ENCODE peak calls at places on chromosomes 1 and 21, in eight cellular contexts. R, I, G, J, W, B, S and C are unnamed samples. For H3K4me1, the result is how much of the 10 kb centered on the place peaks cover.

GRCh38 chr1:84260852-84261518 is 40.5 kb upstream of the SAMD13 start:
- DNase-seq in B (no peak), J (no peak), G (no peak), I (no peak), S (no peak), W (no peak), R (no peak), C (no peak)

GRCh38 chr1:185249563-185249962 is 67.5 kb downstream of the IVNS1ABP start:
- DNase-seq in R (no peak), G (no peak), J (no peak), S (no peak), B (no peak), W (no peak), I (no peak), C (no peak)

GRCh38 chr1:218507355-218508002 is 162.3 kb downstream of the TGFB2 start:
- DNase-seq in G (no peak), B (no peak), W (no peak), S (no peak), R (no peak), J (no peak), I (no peak), C (no peak)

GRCh38 chr1:207873055-207873890 is 37.7 kb downstream of the CD34 start:
- DNase-seq in J (peak), B (no peak), R (no peak), S (peak), I (no peak), G (no peak), W (peak), C (peak)

GRCh38 chr1:246064891-246065290 is 442.2 kb downstream of the SMYD3 start:
- DNase-seq in J (no peak), G (no peak), R (no peak), I (no peak), W (no peak), S (no peak), B (no peak), C (no peak)

GRCh38 chr1:48048064-48048463 is 50.9 kb upstream of the TRABD2B start:
- DNase-seq in W (no peak), G (no peak), I (no peak), R (no peak), J (peak), S (no peak), B (no peak), C (no peak)

GRCh38 chr1:156838972-156839371 is 19.9 kb downstream of the INSRR start:
- DNase-seq in G (peak), S (no peak), W (peak), R (no peak), I (peak), B (no peak), J (no peak), C (no peak)

GRCh38 chr1:240232548-240232947 is 140.9 kb downstream of the FMN2 start:
- DNase-seq in S (no peak), B (no peak), W (no peak), R (no peak), J (no peak), I (no peak), G (no peak), C (no peak)

GRCh38 chr1:52955129-52955970 is 28.3 kb downstream of the SCP2 start:
- DNase-seq in W (no peak), I (no peak), J (no peak), R (no peak), G (no peak), B (no peak), S (no peak), C (no peak)

GRCh38 chr1:151368000-151368744 is 4.3 kb downstream of the SELENBP1 start:
- DNase-seq in W (no peak), B (no peak), J (peak), R (no peak), G (peak), S (peak), I (no peak), C (no peak)

GRCh38 chr1:18630511-18631495 is at the start of gene PAX7:
- DNase-seq in J (no peak), W (peak), R (no peak), I (no peak), B (no peak), G (peak), S (no peak), C (no peak)

GRCh38 chr1:109768335-109768650 is 4.6 kb upstream of the EPS8L3 start:
- DNase-seq in R (no peak), B (peak), G (peak), I (no peak), S (no peak), W (no peak), J (no peak), C (no peak)

GRCh38 chr1:241356187-241356518 is 852 bp downstream of the RGS7 start:
- DNase-seq in R (no peak), W (peak), J (no peak), B (no peak), I (no peak), S (no peak), G (peak), C (no peak)

GRCh38 chr1:215888159-215888558 is 321.1 kb downstream of the KCTD3 start:
- DNase-seq in B (no peak), J (no peak), W (no peak), G (no peak), R (no peak), S (no peak), I (no peak), C (no peak)

GRCh38 chr1:179164494-179164893 is 65.0 kb downstream of the ABL2 start:
- DNase-seq in I (no peak), B (no peak), G (no peak), S (no peak), R (no peak), W (no peak), J (no peak), C (no peak)

GRCh38 chr1:227372662-227373061 is 54.4 kb upstream of the CDC42BPA start:
- DNase-seq in B (no peak), W (no peak), G (no peak), S (no peak), I (no peak), R (no peak), J (no peak), C (no peak)

GRCh38 chr1:8330271-8331125 is 12.6 kb downstream of the SLC45A1 start:
- DNase-seq in B (no peak), J (no peak), R (no peak), W (no peak), I (no peak), S (no peak), G (no peak), C (no peak)

GRCh38 chr1:220803401-220804201 is 16.9 kb downstream of the MTARC1 start:
- DNase-seq in W (peak), S (no peak), B (no peak), I (no peak), G (no peak), R (no peak), J (no peak), C (no peak)

GRCh38 chr1:62509028-62509427 is 72.2 kb downstream of the USP1 start:
- DNase-seq in B (peak), W (no peak), J (no peak), G (no peak), S (no peak), R (no peak), I (no peak), C (no peak)

GRCh38 chr1:230906226-230906625 is 37.9 kb upstream of the C1orf198 start:
- DNase-seq in S (no peak), J (no peak), B (no peak), R (no peak), W (no peak), I (no peak), G (no peak), C (no peak)

GRCh38 chr1:145961425-145962156 is 2.8 kb downstream of the ANKRD34A start:
- DNase-seq in I (peak), B (peak), R (no peak), S (peak), W (peak), J (peak), G (peak), C (no peak)

GRCh38 chr1:203121186-203122015 is 6.1 kb upstream of the ADORA1 start:
- DNase-seq in I (no peak), J (no peak), G (no peak), B (no peak), W (peak), S (no peak), R (no peak), C (no peak)

GRCh38 chr1:224338150-224338838 is 8.3 kb upstream of the NVL start:
- DNase-seq in I (no peak), S (no peak), J (no peak), G (no peak), B (no peak), R (no peak), W (no peak), C (no peak)

GRCh38 chr1:47575855-47576757 is 138.3 kb downstream of the FOXD2 start:
- DNase-seq in W (peak), G (peak), I (no peak), R (no peak), J (no peak), S (no peak), B (no peak), C (no peak)

GRCh38 chr21:33286600-33287456 is 20.7 kb downstream of the IL10RB start:
- DNase-seq in W (no peak), R (no peak), J (no peak), I (no peak), S (no peak), G (no peak), B (peak), C (no peak)

GRCh38 chr1:218701131-218701530 is 356.0 kb downstream of the TGFB2 start:
- DNase-seq in G (no peak), B (no peak), R (no peak), J (no peak), W (no peak), I (no peak), S (no peak), C (no peak)

GRCh38 chr1:151401860-151402259 is 2.5 kb downstream of the PSMB4 start:
- DNase-seq in R (no peak), J (no peak), W (no peak), I (no peak), G (no peak), S (no peak), B (no peak), C (no peak)

GRCh38 chr1:203742446-203742845 is 22.5 kb upstream of the LAX1 start:
- DNase-seq in R (no peak), S (no peak), J (no peak), W (no peak), I (no peak), G (no peak), B (no peak), C (no peak)

GRCh38 chr21:34864370-34865209 is 184.5 kb downstream of the RUNX1 start:
- DNase-seq in S (no peak), J (no peak), B (no peak), I (no peak), R (no peak), G (no peak), W (no peak), C (no peak)

GRCh38 chr1:25051504-25051903 is 121.4 kb upstream of the RUNX3 start:
- DNase-seq in S (no peak), R (no peak), I (no peak), B (no peak), J (no peak), W (no peak), G (no peak), C (no peak)

GRCh38 chr1:115680730-115681111 is 39.0 kb downstream of the VANGL1 start:
- DNase-seq in B (no peak), J (no peak), I (no peak), S (no peak), W (no peak), G (no peak), R (no peak), C (no peak)

GRCh38 chr1:182197555-182197954 is 136.0 kb upstream of the ZNF648 start:
- DNase-seq in B (peak), G (no peak), J (peak), W (no peak), S (no peak), R (no peak), I (no peak), C (no peak)

GRCh38 chr1:208090776-208091291 is 153.3 kb downstream of the PLXNA2 start:
- DNase-seq in G (no peak), S (no peak), J (no peak), B (no peak), I (no peak), R (no peak), W (no peak), C (no peak)

GRCh38 chr21:24420694-24421093 is 1186.6 kb downstream of the MRPL39 start:
- DNase-seq in S (no peak), R (no peak), J (no peak), G (no peak), B (no peak), I (no peak), W (no peak), C (no peak)

GRCh38 chr21:45011911-45012660 is 62.3 kb upstream of the ADARB1 start:
- DNase-seq in J (peak), R (no peak), B (peak), W (peak), S (peak), G (peak), I (no peak), C (no peak)

GRCh38 chr1:70354332-70355110 is at the start of gene ANKRD13C:
- DNase-seq in I (peak), S (peak), J (peak), R (peak), G (peak), B (peak), W (peak), C (no peak)
- H3K4me1 ChIP-seq in I (under half), S (under half), J (under half), R (under half), G (half or more), B (under half), W (under half), C (half or more)

GRCh38 chr21:15730484-15731242 is 881 bp downstream of the USP25 start:
- DNase-seq in G (no peak), J (no peak), R (no peak), W (no peak), S (no peak), I (no peak), B (no peak), C (no peak)

GRCh38 chr21:15732290-15732995 is 2.7 kb downstream of the USP25 start:
- DNase-seq in S (no peak), G (no peak), W (no peak), J (no peak), B (no peak), I (peak), R (no peak), C (no peak)

GRCh38 chr21:15729674-15730483 is at the start of gene USP25:
- DNase-seq in J (peak), W (peak), R (no peak), G (peak), S (peak), I (peak), B (peak), C (no peak)

GRCh38 chr21:15732996-15733329 is 3.2 kb downstream of the USP25 start:
- DNase-seq in R (no peak), B (no peak), J (no peak), S (no peak), I (no peak), G (no peak), W (no peak), C (no peak)

DNA sequence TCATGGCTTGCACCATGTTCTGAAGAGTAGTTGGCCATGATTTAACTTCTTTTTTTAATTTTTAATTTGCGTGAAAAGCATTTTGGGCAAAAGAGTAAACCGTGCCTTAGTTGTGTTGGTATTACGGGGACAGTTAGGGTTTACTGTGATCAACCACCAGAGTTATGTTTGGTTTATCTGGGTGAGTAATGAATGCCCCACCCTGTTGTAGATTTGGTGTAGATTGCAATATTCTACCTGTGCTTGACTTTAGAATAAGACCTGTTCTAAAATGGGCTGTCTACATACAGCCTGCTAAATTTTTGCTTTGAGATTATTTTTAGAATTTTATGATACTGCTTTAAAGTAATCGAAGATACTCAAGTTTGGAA is 1.4 kb downstream of the USP25 start:
- DNase-seq in B (no peak), R (no peak), S (no peak), I (peak), J (no peak), G (no peak), W (no peak), C (no peak)
- H3K4me1 ChIP-seq in B (under half), R (under half), S (half or more), I (under half), J (under half), G (half or more), W (under half), C (under half)

GRCh38 chr1:113677250-113678158 is 81.8 kb downstream of the PHTF1 start:
- DNase-seq in I (peak), S (no peak), J (peak), G (no peak), W (no peak), R (no peak), B (no peak), C (no peak)
- H3K4me1 ChIP-seq in I (under half), S (under half), J (under half), G (under half), W (under half), R (under half), B (under half), C (under half)

DNA sequence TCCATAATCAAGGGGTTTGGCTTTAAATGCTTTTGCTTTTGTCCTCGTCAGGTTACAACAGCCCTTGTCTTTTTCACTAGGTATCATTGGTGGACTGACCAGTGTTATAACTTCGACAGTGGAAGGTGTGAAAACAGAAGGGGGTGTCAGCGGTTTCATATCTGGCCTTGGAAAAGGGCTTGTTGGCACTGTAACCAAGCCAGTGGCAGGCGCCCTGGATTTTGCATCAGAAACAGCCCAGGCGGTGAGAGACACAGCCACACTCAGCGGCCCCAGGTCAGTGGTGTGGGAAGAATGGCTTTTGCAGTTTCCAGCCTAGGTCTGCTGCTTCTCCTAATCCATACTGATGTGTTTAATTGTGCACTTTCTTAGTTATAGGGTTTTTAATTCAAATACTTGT is 157.9 kb downstream of the DHRS3 start:
- DNase-seq in G (no peak), B (no peak), W (no peak), I (no peak), J (no peak), R (no peak), S (no peak), C (no peak)
- H3K4me1 ChIP-seq in G (under half), B (under half), W (under half), I (under half), J (half or more), R (under half), S (half or more), C (half or more)

GRCh38 chr1:161115132-161115711 is 2.6 kb downstream of the PFDN2 start:
- DNase-seq in R (no peak), W (no peak), I (no peak), B (no peak), S (no peak), J (peak), G (no peak), C (no peak)
- H3K4me1 ChIP-seq in R (under half), W (under half), I (half or more), B (under half), S (half or more), J (half or more), G (half or more), C (under half)

GRCh38 chr1:183223467-183223866 is 37.4 kb downstream of the LAMC2 start:
- DNase-seq in J (no peak), W (no peak), G (no peak), I (no peak), R (no peak), B (no peak), S (no peak), C (no peak)

GRCh38 chr1:183218981-183219621 is 33.0 kb downstream of the LAMC2 start:
- DNase-seq in G (peak), R (no peak), I (peak), B (peak), J (no peak), S (no peak), W (peak), C (no peak)

GRCh38 chr1:183226963-183227362 is 40.9 kb downstream of the LAMC2 start:
- DNase-seq in J (no peak), I (no peak), W (no peak), B (no peak), G (no peak), S (no peak), R (no peak), C (no peak)

GRCh38 chr1:183226361-183226760 is 40.3 kb downstream of the LAMC2 start:
- DNase-seq in I (no peak), J (no peak), R (no peak), W (no peak), S (no peak), G (no peak), B (no peak), C (no peak)

DNA sequence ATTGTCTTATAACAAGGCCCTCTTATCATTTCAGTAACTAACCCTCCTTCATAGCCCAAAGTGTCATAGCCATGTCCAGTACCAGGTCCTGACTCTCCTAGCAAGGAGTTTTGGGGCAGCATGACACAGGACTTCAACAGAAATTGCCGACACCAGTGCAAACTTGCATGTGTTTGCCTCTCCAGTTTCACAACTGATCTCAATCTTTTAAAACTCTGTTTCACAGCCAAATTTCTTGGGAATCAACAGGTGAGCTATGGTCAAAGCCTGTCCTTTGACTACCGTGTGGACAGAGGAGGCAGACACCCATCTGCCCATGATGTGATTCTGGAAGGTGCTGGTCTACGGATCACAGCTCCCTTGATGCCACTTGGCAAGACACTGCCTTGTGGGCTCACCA is 36.8 kb downstream of the LAMC2 start:
- DNase-seq in R (no peak), W (no peak), I (no peak), G (no peak), B (no peak), J (no peak), S (no peak), C (no peak)
- H3K4me1 ChIP-seq in R (under half), W (under half), I (under half), G (under half), B (under half), J (under half), S (under half), C (under half)